ENCODE peak calls at places on chromosomes 3 and 15, in four cellular contexts. One of them, this sample, is unnamed.
A peak's percentile ranks its signal among the peaks of the same experiment; 100 is the strongest.

GRCh38 chr3:42369304-42369703 is 41.1 kb downstream of the LYZL4 start:
- DNase-seq in germinal center: no peak
- DNase-seq in Right ventricle myocardium superior: no peak
- DNase-seq in left ventricle myocardium inferior: no peak
- DNase-seq in this sample: peak; percentile 69

GRCh38 chr3:101925564-101925963 is 76.2 kb downstream of the NFKBIZ start:
- DNase-seq in left ventricle myocardium inferior: no peak
- DNase-seq in germinal center: no peak
- DNase-seq in Right ventricle myocardium superior: no peak
- DNase-seq in this sample: no peak

GRCh38 chr3:69283496-69283895 is 102.4 kb downstream of the FRMD4B start:
- DNase-seq in germinal center: no peak
- DNase-seq in left ventricle myocardium inferior: no peak
- DNase-seq in Right ventricle myocardium superior: no peak
- DNase-seq in this sample: no peak

GRCh38 chr3:57646723-57647122 is 46.2 kb downstream of the DENND6A start:
- DNase-seq in left ventricle myocardium inferior: no peak
- DNase-seq in germinal center: no peak
- DNase-seq in Right ventricle myocardium superior: no peak
- DNase-seq in this sample: no peak

GRCh38 chr15:77830041-77830440 is 197.3 kb upstream of the LINGO1 start:
- DNase-seq in germinal center: no peak
- DNase-seq in left ventricle myocardium inferior: no peak
- DNase-seq in Right ventricle myocardium superior: no peak
- DNase-seq in this sample: peak; percentile 43

GRCh38 chr3:50246517-50246954 is 10.5 kb downstream of the GNAI2 start:
- DNase-seq in germinal center: no peak
- DNase-seq in Right ventricle myocardium superior: peak; percentile 73
- DNase-seq in left ventricle myocardium inferior: peak; percentile 50
- DNase-seq in this sample: peak; percentile 83

GRCh38 chr3:117035785-117036184 is 326.2 kb downstream of the TUSC7 start:
- DNase-seq in Right ventricle myocardium superior: no peak
- DNase-seq in germinal center: no peak
- DNase-seq in left ventricle myocardium inferior: peak; percentile 16
- DNase-seq in this sample: peak; percentile 47

GRCh38 chr15:80121546-80121945 is 31.3 kb upstream of the FAH start:
- DNase-seq in germinal center: no peak
- DNase-seq in Right ventricle myocardium superior: no peak
- DNase-seq in left ventricle myocardium inferior: no peak
- DNase-seq in this sample: no peak

GRCh38 chr15:55743615-55743978 is 645 bp upstream of the PRTG start:
- DNase-seq in left ventricle myocardium inferior: no peak
- DNase-seq in Right ventricle myocardium superior: no peak
- DNase-seq in germinal center: no peak
- DNase-seq in this sample: no peak

GRCh38 chr3:42080452-42080872 is 10.7 kb upstream of the TRAK1 start:
- DNase-seq in left ventricle myocardium inferior: no peak
- DNase-seq in Right ventricle myocardium superior: no peak
- DNase-seq in germinal center: no peak
- DNase-seq in this sample: no peak

GRCh38 chr3:193593666-193594025 is 638 bp downstream of the OPA1 start:
- DNase-seq in Right ventricle myocardium superior: no peak
- DNase-seq in left ventricle myocardium inferior: no peak
- DNase-seq in germinal center: peak; percentile 33
- DNase-seq in this sample: no peak

GRCh38 chr15:65732698-65733097 is 59.4 kb downstream of the DENND4A start:
- DNase-seq in Right ventricle myocardium superior: no peak
- DNase-seq in germinal center: no peak
- DNase-seq in left ventricle myocardium inferior: no peak
- DNase-seq in this sample: no peak

GRCh38 chr3:174329321-174329720 is 529.8 kb upstream of the NAALADL2 start:
- DNase-seq in Right ventricle myocardium superior: no peak
- DNase-seq in germinal center: no peak
- DNase-seq in left ventricle myocardium inferior: no peak
- DNase-seq in this sample: no peak

GRCh38 chr3:80997622-80998021 is 763.8 kb downstream of the GBE1 start:
- DNase-seq in left ventricle myocardium inferior: no peak
- DNase-seq in Right ventricle myocardium superior: no peak
- DNase-seq in germinal center: no peak
- DNase-seq in this sample: no peak

GRCh38 chr3:38648024-38648658 is 1.3 kb downstream of the SCN5A start:
- DNase-seq in germinal center: no peak
- DNase-seq in left ventricle myocardium inferior: no peak
- DNase-seq in Right ventricle myocardium superior: no peak
- DNase-seq in this sample: no peak